ENCODE peak calls at places on chromosome 1, in six cellular contexts. C, N, F, L, W and E are unnamed samples.

GRCh38 chr1:27787895-27788294 is 14.9 kb downstream of the STX12 start:
- DNase-seq in C (no peak), N (no peak), F (peak; percentile 5), L (no peak), W (no peak), E (no peak)

GRCh38 chr1:182888736-182889531 is 49.8 kb downstream of the DHX9 start:
- DNase-seq in C (peak; percentile 7), N (no peak), F (peak; percentile 21), L (no peak), W (no peak), E (no peak)

GRCh38 chr1:207805841-207806421 is 54.1 kb downstream of the CD46 start:
- DNase-seq in C (peak; percentile 96), N (no peak), F (peak; percentile 92), L (no peak), W (no peak), E (no peak)

GRCh38 chr1:119712342-119713038 is 756 bp downstream of the PHGDH start:
- DNase-seq in C (peak; percentile 83), N (peak; percentile 74), F (peak; percentile 50), L (no peak), W (no peak), E (peak; percentile 44)

GRCh38 chr1:47594627-47595026 is 156.8 kb downstream of the FOXD2 start:
- DNase-seq in C (no peak), N (no peak), F (no peak), L (no peak), W (no peak), E (no peak)

GRCh38 chr1:11802616-11802972 is 3.2 kb downstream of the MTHFR start:
- DNase-seq in C (no peak), N (no peak), F (no peak), L (no peak), W (no peak), E (peak; percentile 19)

GRCh38 chr1:185850366-185850765 is 116.2 kb downstream of the HMCN1 start:
- DNase-seq in C (no peak), N (no peak), F (no peak), L (no peak), W (no peak), E (no peak)

GRCh38 chr1:56808385-56808784 is 10.8 kb downstream of the FYB2 start:
- DNase-seq in C (no peak), N (no peak), F (no peak), L (no peak), W (no peak), E (no peak)

GRCh38 chr1:228424685-228425660 is 8.3 kb upstream of the TRIM17 start:
- DNase-seq in C (no peak), N (no peak), F (no peak), L (no peak), W (no peak), E (no peak)